ENCODE peak calls at places on chromosome 10, in six cellular contexts. U, W, D, J, X and G are unnamed samples.
A peak's percentile ranks its signal among the peaks of the same experiment; 100 is the strongest.

GRCh38 chr10:10333622-10334021 is 684.0 kb upstream of the CELF2 start:
- DNase-seq in U (no peak), W (no peak), D (no peak), J (no peak), X (no peak), G (no peak)

GRCh38 chr10:62694537-62695126 is 109.9 kb upstream of the ADO start:
- DNase-seq in U (no peak), W (no peak), D (no peak), J (no peak), X (no peak), G (no peak)

GRCh38 chr10:15096661-15097010 is 519 bp upstream of the RPP38 start:
- DNase-seq in U (no peak), W (no peak), D (no peak), J (no peak), X (no peak), G (no peak)

GRCh38 chr10:78511324-78512204 is 477.9 kb downstream of the RPS24 start:
- DNase-seq in U (no peak), W (peak; percentile 71), D (no peak), J (no peak), X (no peak), G (no peak)

GRCh38 chr10:67175354-67175753 is 249.5 kb downstream of the LRRTM3 start:
- DNase-seq in U (no peak), W (no peak), D (no peak), J (no peak), X (no peak), G (no peak)

GRCh38 chr10:61942997-61943457 is 41.5 kb downstream of the ARID5B start:
- DNase-seq in U (no peak), W (no peak), D (no peak), J (no peak), X (no peak), G (no peak)

GRCh38 chr10:97422921-97423420 is 3.0 kb upstream of the PGAM1 start:
- DNase-seq in U (no peak), W (no peak), D (peak; percentile 82), J (peak; percentile 69), X (no peak), G (no peak)

GRCh38 chr10:105354010-105354409 is 712.9 kb downstream of the SORCS3 start:
- DNase-seq in U (no peak), W (no peak), D (no peak), J (no peak), X (no peak), G (no peak)

GRCh38 chr10:61283066-61283465 is 170.1 kb downstream of the TMEM26 start:
- DNase-seq in U (no peak), W (no peak), D (no peak), J (no peak), X (no peak), G (no peak)

GRCh38 chr10:80104066-80104926 is 25.8 kb downstream of the TMEM254 start:
- DNase-seq in U (peak; percentile 16), W (no peak), D (no peak), J (no peak), X (no peak), G (no peak)

GRCh38 chr10:11218395-11218794 is 200.7 kb downstream of the CELF2 start:
- DNase-seq in U (no peak), W (no peak), D (no peak), J (no peak), X (no peak), G (no peak)

GRCh38 chr10:6912424-6912823 is 332.3 kb upstream of the PRKCQ start:
- DNase-seq in U (no peak), W (no peak), D (no peak), J (peak; percentile 44), X (no peak), G (no peak)

GRCh38 chr10:117503170-117503885 is 39.2 kb upstream of the EMX2 start:
- DNase-seq in U (no peak), W (peak; percentile 70), D (no peak), J (no peak), X (no peak), G (no peak)

GRCh38 chr10:11208908-11209809 is 191.5 kb downstream of the CELF2 start:
- DNase-seq in U (no peak), W (no peak), D (no peak), J (no peak), X (no peak), G (no peak)

GRCh38 chr10:51706225-51706624 is 6.8 kb upstream of the CSTF2T start:
- DNase-seq in U (no peak), W (peak; percentile 85), D (no peak), J (no peak), X (peak; percentile 82), G (peak; percentile 68)

GRCh38 chr10:114100848-114101741 is 57.4 kb downstream of the ADRB1 start:
- DNase-seq in U (no peak), W (no peak), D (no peak), J (peak; percentile 50), X (no peak), G (peak; percentile 54)

GRCh38 chr10:60403168-60403873 is 13.6 kb upstream of the ANK3 start:
- DNase-seq in U (no peak), W (no peak), D (no peak), J (no peak), X (no peak), G (no peak)

DNA sequence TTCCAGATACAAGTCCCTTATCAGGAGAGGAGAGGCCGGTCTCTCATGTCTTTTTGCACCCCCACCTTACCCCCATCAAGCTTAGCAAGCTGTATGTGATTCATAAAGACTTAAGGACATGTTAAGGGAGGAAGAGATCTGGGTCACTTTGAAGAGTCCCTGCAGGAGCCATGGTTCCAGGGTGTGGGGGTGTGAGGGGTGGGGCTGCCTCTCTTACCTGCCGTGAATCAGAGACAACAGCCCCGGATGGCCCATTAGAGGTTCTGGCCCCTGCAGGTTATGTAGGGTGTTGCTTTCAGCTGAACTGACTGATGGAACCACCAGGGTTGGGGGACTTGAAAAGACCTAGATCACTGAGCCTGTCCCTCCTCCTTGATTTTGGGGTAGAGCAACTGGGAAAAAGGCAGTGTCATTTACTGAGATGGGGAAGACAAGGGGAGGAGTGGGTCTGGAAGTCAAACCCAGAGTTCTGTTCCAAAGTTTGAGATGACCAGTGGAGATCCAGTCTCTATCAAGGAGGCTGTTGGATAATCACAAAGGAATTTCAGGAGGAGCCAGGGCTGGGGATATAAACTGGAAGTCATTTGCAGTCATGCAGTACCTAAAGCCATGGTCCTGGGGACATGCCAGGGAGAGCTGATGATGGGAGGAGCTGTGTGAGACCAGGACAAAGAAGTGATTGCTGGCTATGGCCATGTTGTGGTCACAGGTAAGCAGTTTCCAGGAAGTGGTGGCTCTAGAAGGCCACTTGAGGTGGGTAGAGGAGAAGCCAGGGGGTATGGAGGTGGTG is 23.1 kb downstream of the ADAMTS14 start:
- DNase-seq in U (no peak), W (no peak), D (no peak), J (no peak), X (no peak), G (no peak)
- TF ChIP-seq POLR2A in U (no peak), W (no peak), D (no peak), J (no peak), X (no peak), G (no peak)

GRCh38 chr10:100007239-100008141 is 2.3 kb downstream of the DNMBP start:
- DNase-seq in U (no peak), W (no peak), D (no peak), J (no peak), X (no peak), G (no peak)
- TF ChIP-seq POLR2A in U (no peak), W (no peak), D (no peak), J (no peak), X (no peak), G (no peak)

GRCh38 chr10:86085136-86085535 is 281.5 kb downstream of the GRID1 start:
- DNase-seq in U (no peak), W (no peak), D (no peak), J (no peak), X (no peak), G (no peak)
- TF ChIP-seq POLR2A in U (no peak), W (no peak), D (no peak), J (no peak), X (no peak), G (no peak)

DNA sequence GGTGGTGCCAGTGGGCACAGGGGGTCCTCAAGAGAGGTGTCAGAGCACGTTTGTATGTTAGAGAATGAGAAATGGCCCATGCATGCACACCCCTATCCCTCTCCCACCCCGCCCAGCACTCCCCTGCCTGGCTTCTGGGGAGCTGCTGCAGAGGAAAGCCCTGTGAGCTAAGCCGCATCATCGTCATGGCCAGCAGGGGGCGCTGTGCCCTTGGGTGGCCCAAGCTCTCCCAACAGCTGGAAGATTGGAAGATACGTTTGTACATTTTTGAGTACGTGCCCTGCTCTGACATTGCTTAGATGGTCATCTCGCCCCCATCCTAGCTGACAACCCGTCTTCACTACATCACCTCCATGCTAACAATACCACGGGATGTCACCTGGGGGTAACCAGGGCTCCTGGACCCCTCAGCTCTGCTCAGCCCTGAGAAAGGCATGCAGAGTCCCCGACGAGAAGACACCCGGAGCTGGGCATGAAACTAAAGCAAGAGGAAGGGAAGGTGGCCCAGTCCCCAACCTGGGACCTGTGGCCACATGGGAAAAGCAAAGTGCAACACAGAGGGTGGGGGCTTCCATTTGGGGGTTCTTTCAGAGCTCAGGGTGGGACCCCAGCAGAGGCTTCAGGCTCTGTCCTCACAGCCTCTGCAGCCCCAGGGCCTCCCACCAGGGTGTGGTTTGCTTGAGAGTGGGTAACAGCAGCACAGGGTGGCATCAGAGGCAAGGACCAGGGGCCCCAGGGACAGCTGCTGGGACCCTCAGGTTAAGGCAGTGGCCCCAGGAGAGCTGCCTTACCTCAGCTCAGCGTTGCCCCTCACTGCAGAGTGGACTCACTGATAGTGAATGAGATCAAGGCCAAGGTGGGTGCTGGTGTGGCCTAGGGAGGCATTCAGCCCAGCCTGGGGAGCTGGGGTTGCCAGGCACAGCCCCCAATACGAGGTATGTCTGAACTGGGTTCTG is 136.6 kb downstream of the PTPN20 start:
- DNase-seq in U (peak; percentile 41), W (peak; percentile 86), D (peak; percentile 71), J (peak; percentile 84), X (peak; percentile 74), G (no peak)
- TF ChIP-seq POLR2A in U (no peak), W (no peak), D (no peak), J (no peak), X (no peak), G (no peak)

GRCh38 chr10:73742454-73742734 is 1.8 kb upstream of the SEC24C start:
- DNase-seq in U (no peak), W (no peak), D (no peak), J (no peak), X (no peak), G (no peak)
- TF ChIP-seq POLR2A in U (no peak), W (no peak), D (no peak), J (no peak), X (no peak), G (no peak)

GRCh38 chr10:91409069-91409868 is 875 bp upstream of the HECTD2 start:
- DNase-seq in U (peak; percentile 53), W (peak; percentile 92), D (peak; percentile 87), J (peak; percentile 76), X (peak; percentile 85), G (peak; percentile 85)
- TF ChIP-seq POLR2A in U (peak; percentile 73), W (peak; percentile 52), D (peak; percentile 74), J (no peak), X (peak; percentile 94), G (peak; percentile 70)